ENCODE peak calls at places on chromosome 5, in nine cellular contexts. W is tibial nerve, U is HL-60, T is PC-3, D is BJ, Q is cardiac fibroblast, V is WTC11, G is spleen, K is fibroblast of the aortic adventitia. O is an unnamed sample.

GRCh38 chr5:312845-313244 is 8.7 kb upstream of the AHRR start:
- DNase-seq in W (no peak), U (no peak), T (no peak), D (no peak), Q (no peak), V (no peak), G (no peak), K (no peak), O (no peak)

GRCh38 chr5:17317499-17317898 is 100.1 kb downstream of the BASP1 start:
- DNase-seq in W (no peak), U (peak), T (no peak), D (no peak), Q (no peak), V (no peak), G (no peak), K (no peak), O (no peak)

GRCh38 chr5:56168066-56168478 is 65.1 kb downstream of the ANKRD55 start:
- DNase-seq in W (no peak), U (no peak), T (no peak), D (no peak), Q (no peak), V (no peak), G (no peak), K (peak), O (no peak)

GRCh38 chr5:112253478-112254250 is 165.4 kb downstream of the EPB41L4A start:
- DNase-seq in W (peak), U (no peak), T (peak), D (peak), Q (peak), V (no peak), G (no peak), K (peak), O (no peak)

GRCh38 chr5:57705769-57706168 is 223.2 kb upstream of the ACTBL2 start:
- DNase-seq in W (no peak), U (no peak), T (no peak), D (no peak), Q (no peak), V (no peak), G (no peak), K (no peak), O (no peak)

GRCh38 chr5:115170128-115170923 is 618 bp upstream of the TRIM36 start:
- DNase-seq in W (no peak), U (no peak), T (peak), D (no peak), Q (peak), V (peak), G (peak), K (no peak), O (no peak)

GRCh38 chr5:360277-361027 is 38.9 kb downstream of the AHRR start:
- DNase-seq in W (no peak), U (peak), T (no peak), D (no peak), Q (no peak), V (no peak), G (peak), K (no peak), O (no peak)

GRCh38 chr5:178119915-178120660 is 6.8 kb downstream of the N4BP3 start:
- DNase-seq in W (no peak), U (no peak), T (no peak), D (no peak), Q (no peak), V (no peak), G (no peak), K (no peak), O (no peak)

GRCh38 chr5:69136296-69136695 is 30.7 kb upstream of the CCNB1 start:
- DNase-seq in W (no peak), U (no peak), T (no peak), D (no peak), Q (peak), V (no peak), G (no peak), K (no peak), O (no peak)

GRCh38 chr5:84378961-84379360 is 5.7 kb downstream of the EDIL3 start:
- DNase-seq in W (no peak), U (no peak), T (no peak), D (no peak), Q (peak), V (no peak), G (no peak), K (peak), O (no peak)

GRCh38 chr5:139149477-139150199 is 48.5 kb downstream of the SIL1 start:
- DNase-seq in W (no peak), U (peak), T (no peak), D (no peak), Q (peak), V (no peak), G (no peak), K (peak), O (no peak)

GRCh38 chr5:933251-933861 is 40.7 kb downstream of the TRIP13 start:
- DNase-seq in W (no peak), U (no peak), T (no peak), D (no peak), Q (no peak), V (no peak), G (no peak), K (peak), O (no peak)

GRCh38 chr5:72634444-72634843 is 127.2 kb upstream of the ZNF366 start:
- DNase-seq in W (no peak), U (no peak), T (no peak), D (no peak), Q (peak), V (no peak), G (no peak), K (no peak), O (no peak)

GRCh38 chr5:89457411-89458329 is 574.7 kb upstream of the MEF2C start:
- DNase-seq in W (peak), U (no peak), T (peak), D (peak), Q (peak), V (no peak), G (no peak), K (peak), O (no peak)

GRCh38 chr5:159786901-159787691 is 129.2 kb upstream of the ADRA1B start:
- DNase-seq in W (peak), U (no peak), T (no peak), D (peak), Q (peak), V (no peak), G (no peak), K (peak), O (no peak)

GRCh38 chr5:71948206-71948605 is 159.1 kb upstream of the MAP1B start:
- DNase-seq in W (no peak), U (no peak), T (no peak), D (no peak), Q (no peak), V (no peak), G (no peak), K (peak), O (no peak)

GRCh38 chr5:80149161-80149609 is 106.7 kb downstream of the SERINC5 start:
- DNase-seq in W (no peak), U (no peak), T (no peak), D (no peak), Q (no peak), V (no peak), G (no peak), K (no peak), O (no peak)

GRCh38 chr5:151427258-151427657 is 20.1 kb upstream of the SLC36A1 start:
- DNase-seq in W (no peak), U (no peak), T (no peak), D (no peak), Q (no peak), V (no peak), G (no peak), K (no peak), O (no peak)

GRCh38 chr5:55897905-55898304 is 46.7 kb downstream of the IL31RA start:
- DNase-seq in W (peak), U (no peak), T (no peak), D (peak), Q (peak), V (no peak), G (no peak), K (peak), O (no peak)

GRCh38 chr5:102554092-102554491 is 55.3 kb upstream of the SLCO6A1 start:
- DNase-seq in W (no peak), U (no peak), T (no peak), D (no peak), Q (no peak), V (no peak), G (no peak), K (no peak), O (no peak)

GRCh38 chr5:34626036-34626435 is 30.1 kb upstream of the RAI14 start:
- DNase-seq in W (no peak), U (no peak), T (peak), D (no peak), Q (peak), V (no peak), G (no peak), K (peak), O (no peak)

GRCh38 chr5:11904270-11904906 is at the start of gene CTNND2:
- DNase-seq in W (no peak), U (no peak), T (peak), D (no peak), Q (peak), V (peak), G (peak), K (no peak), O (peak)

GRCh38 chr5:115995351-115995750 is 33.1 kb downstream of the LVRN start:
- DNase-seq in W (no peak), U (no peak), T (no peak), D (no peak), Q (no peak), V (no peak), G (no peak), K (no peak), O (no peak)

GRCh38 chr5:109740329-109740728 is 50.6 kb downstream of the MAN2A1 start:
- DNase-seq in W (no peak), U (no peak), T (peak), D (no peak), Q (no peak), V (no peak), G (no peak), K (no peak), O (no peak)

GRCh38 chr5:31757813-31758212 is 118.9 kb downstream of the PDZD2 start:
- DNase-seq in W (no peak), U (no peak), T (no peak), D (no peak), Q (no peak), V (no peak), G (no peak), K (no peak), O (no peak)

GRCh38 chr5:7615566-7616061 is 219.7 kb downstream of the ADCY2 start:
- DNase-seq in W (no peak), U (no peak), T (no peak), D (no peak), Q (no peak), V (no peak), G (no peak), K (no peak), O (no peak)

GRCh38 chr5:167030500-167031120 is 1260.8 kb upstream of the WWC1 start:
- DNase-seq in W (no peak), U (no peak), T (no peak), D (no peak), Q (peak), V (peak), G (no peak), K (no peak), O (no peak)

GRCh38 chr5:219492-219891 is 1.4 kb downstream of the SDHA start:
- DNase-seq in W (peak), U (no peak), T (peak), D (no peak), Q (no peak), V (no peak), G (no peak), K (peak), O (no peak)

GRCh38 chr5:54930736-54931135 is 54.7 kb downstream of the ESM1 start:
- DNase-seq in W (no peak), U (no peak), T (no peak), D (no peak), Q (no peak), V (no peak), G (no peak), K (no peak), O (no peak)

GRCh38 chr5:143543358-143544255 is 140.1 kb upstream of the NR3C1 start:
- DNase-seq in W (no peak), U (no peak), T (peak), D (no peak), Q (peak), V (no peak), G (no peak), K (peak), O (no peak)

GRCh38 chr5:134651531-134651930 is 2.9 kb downstream of the SEC24A start:
- DNase-seq in W (no peak), U (no peak), T (no peak), D (no peak), Q (no peak), V (no peak), G (no peak), K (no peak), O (no peak)

GRCh38 chr5:139698461-139699146 is 50.5 kb downstream of the CXXC5 start:
- DNase-seq in W (peak), U (no peak), T (no peak), D (no peak), Q (peak), V (peak), G (peak), K (peak), O (no peak)

GRCh38 chr5:143106175-143106574 is 297.3 kb downstream of the NR3C1 start:
- DNase-seq in W (peak), U (peak), T (peak), D (no peak), Q (peak), V (peak), G (no peak), K (peak), O (peak)

GRCh38 chr5:26009742-26010141 is 1028.6 kb downstream of the CDH9 start:
- DNase-seq in W (peak), U (no peak), T (peak), D (no peak), Q (no peak), V (peak), G (no peak), K (no peak), O (no peak)
- TF ChIP-seq CTCF in W (no peak), U (no peak), T (peak), D (no peak), Q (no peak), V (no peak), G (no peak), K (no peak), O (no peak)

GRCh38 chr5:169149317-169149716 is 151.6 kb downstream of the SLIT3 start:
- DNase-seq in W (no peak), U (no peak), T (peak), D (no peak), Q (no peak), V (no peak), G (no peak), K (no peak), O (no peak)
- TF ChIP-seq CTCF in W (no peak), U (no peak), T (peak), D (peak), Q (no peak), V (peak), G (no peak), K (no peak), O (peak)

GRCh38 chr5:40681351-40682311 is 1.9 kb downstream of the PTGER4 start:
- DNase-seq in W (no peak), U (peak), T (no peak), D (no peak), Q (no peak), V (peak), G (peak), K (no peak), O (no peak)

GRCh38 chr5:40679071-40679997 is at the start of gene PTGER4:
- DNase-seq in W (peak), U (peak), T (peak), D (no peak), Q (peak), V (peak), G (peak), K (peak), O (peak)

GRCh38 chr5:40682431-40683017 is 2.8 kb downstream of the PTGER4 start:
- DNase-seq in W (no peak), U (peak), T (no peak), D (no peak), Q (no peak), V (no peak), G (no peak), K (no peak), O (no peak)

GRCh38 chr5:40679998-40680681 is 425 bp downstream of the PTGER4 start:
- DNase-seq in W (no peak), U (peak), T (peak), D (no peak), Q (no peak), V (peak), G (peak), K (no peak), O (no peak)

GRCh38 chr5:40680741-40681350 is 1.1 kb downstream of the PTGER4 start:
- DNase-seq in W (peak), U (peak), T (no peak), D (no peak), Q (no peak), V (peak), G (peak), K (no peak), O (no peak)
- TF ChIP-seq CTCF in W (no peak), U (no peak), T (no peak), D (peak), Q (peak), V (no peak), G (no peak), K (peak), O (no peak)

GRCh38 chr5:95884021-95884333 is 61.5 kb upstream of the GLRX start:
- DNase-seq in W (no peak), U (no peak), T (peak), D (no peak), Q (peak), V (no peak), G (no peak), K (peak), O (no peak)
- TF ChIP-seq CTCF in W (no peak), U (no peak), T (no peak), D (no peak), Q (no peak), V (no peak), G (no peak), K (no peak), O (no peak)

GRCh38 chr5:13993926-13994325 is 49.4 kb upstream of the DNAH5 start:
- DNase-seq in W (no peak), U (no peak), T (no peak), D (no peak), Q (no peak), V (no peak), G (no peak), K (no peak), O (no peak)
- TF ChIP-seq CTCF in W (no peak), U (no peak), T (no peak), D (no peak), Q (no peak), V (no peak), G (no peak), K (no peak), O (no peak)

DNA sequence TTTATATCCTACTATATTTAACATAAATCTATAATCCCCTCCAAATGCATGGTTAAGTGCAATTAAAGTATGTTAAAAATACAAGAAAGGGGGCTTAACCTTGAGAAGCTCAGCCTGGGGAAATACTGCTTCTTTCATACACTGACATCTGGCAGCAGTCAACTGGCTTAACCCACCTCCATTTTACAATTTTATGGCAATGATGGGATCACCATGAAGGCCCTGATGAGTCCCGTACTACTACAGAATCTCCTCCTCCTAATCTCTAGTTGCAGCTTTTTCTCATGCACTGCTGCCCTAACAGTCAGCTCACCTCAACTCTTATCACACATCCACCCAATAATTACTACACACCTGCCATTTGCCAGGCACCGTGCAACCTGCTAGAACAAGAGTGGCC is 40.9 kb downstream of the ZNF608 start:
- DNase-seq in W (no peak), U (no peak), T (no peak), D (no peak), Q (no peak), V (no peak), G (no peak), K (no peak), O (no peak)
- TF ChIP-seq CTCF in W (no peak), U (no peak), T (no peak), D (no peak), Q (no peak), V (no peak), G (no peak), K (no peak), O (no peak)

GRCh38 chr5:86617756-86618577 is at the start of gene COX7C:
- DNase-seq in W (peak), U (peak), T (peak), D (peak), Q (peak), V (peak), G (peak), K (peak), O (peak)
- TF ChIP-seq CTCF in W (no peak), U (no peak), T (no peak), D (no peak), Q (no peak), V (no peak), G (no peak), K (no peak), O (no peak)

DNA sequence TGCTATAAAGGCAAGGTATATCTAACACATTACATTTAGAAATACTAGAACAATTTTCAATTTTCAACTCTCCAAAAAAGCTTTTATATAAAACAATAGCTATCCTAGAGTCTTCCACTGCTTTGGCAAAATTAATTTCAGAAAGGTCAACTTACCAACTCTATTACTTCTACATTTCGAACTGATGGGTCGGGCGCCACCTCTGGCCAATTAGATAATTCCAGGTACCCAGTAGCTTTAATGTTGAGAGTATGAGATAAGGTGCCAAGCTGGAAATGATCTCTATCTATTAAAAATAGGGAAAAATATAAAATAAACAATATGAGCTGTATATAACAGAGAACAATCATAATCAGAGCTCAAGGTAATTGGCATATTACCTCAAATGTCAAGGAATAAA is 166.6 kb downstream of the AP3B1 start:
- DNase-seq in W (no peak), U (no peak), T (no peak), D (no peak), Q (no peak), V (peak), G (no peak), K (no peak), O (no peak)
- TF ChIP-seq CTCF in W (no peak), U (no peak), T (peak), D (peak), Q (peak), V (peak), G (no peak), K (peak), O (peak)

DNA sequence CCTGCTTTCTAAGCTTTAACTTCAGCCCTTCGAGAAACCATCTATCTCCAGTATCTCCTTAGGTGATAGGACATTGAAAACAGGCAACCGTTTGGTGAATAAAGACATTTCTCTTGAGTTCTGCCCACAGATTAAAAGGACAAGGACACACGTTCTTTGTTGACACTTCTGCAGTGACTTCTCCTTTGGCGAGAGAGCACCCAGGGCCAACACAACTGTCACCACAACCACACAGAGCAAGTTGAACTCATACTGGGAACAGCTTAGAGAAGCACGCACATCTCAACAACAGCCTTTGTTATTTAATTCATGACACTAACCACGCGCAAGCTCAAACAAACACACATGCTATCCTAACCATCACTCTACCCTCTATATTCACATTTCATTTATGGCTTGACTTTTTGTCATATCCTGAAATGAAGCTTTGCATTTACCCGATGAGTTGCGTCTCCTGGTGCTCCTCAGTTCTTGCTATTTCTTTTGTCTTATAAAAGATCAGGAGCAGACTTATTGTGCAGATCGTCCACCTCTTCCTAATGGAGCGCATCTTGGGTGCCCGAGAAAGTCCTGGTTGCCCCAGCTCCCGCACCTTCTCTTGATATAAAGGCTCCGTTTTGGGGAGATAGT is 561 bp downstream of the ST8SIA4 start:
- DNase-seq in W (no peak), U (peak), T (peak), D (no peak), Q (peak), V (no peak), G (peak), K (no peak), O (no peak)
- TF ChIP-seq CTCF in W (no peak), U (no peak), T (no peak), D (no peak), Q (no peak), V (no peak), G (no peak), K (no peak), O (no peak)

O was measured in D721Med.